ENCODE peak calls at places on chromosomes 16 and 17, in four cellular contexts. T is SK-N-SH, G is GM12878, Q is K562. E is an unnamed sample.

GRCh38 chr17:38511126-38512108 is 83.2 kb downstream of the ARHGAP23 start:
- DNase-seq in T (no peak), G (no peak), Q (peak; percentile 6), E (no peak)

GRCh38 chr16:46962629-46963028 is 10.8 kb downstream of the DNAJA2 start:
- DNase-seq in T (no peak), G (no peak), Q (peak; percentile 27), E (no peak)

GRCh38 chr17:55743103-55743679 is 7.7 kb upstream of the PCTP start:
- DNase-seq in T (no peak), G (no peak), Q (peak; percentile 22), E (peak; percentile 88)

GRCh38 chr17:34171245-34171818 is 83.8 kb upstream of the CCL2 start:
- DNase-seq in T (peak; percentile 62), G (no peak), Q (peak; percentile 84), E (peak; percentile 65)

GRCh38 chr17:7238418-7239090 is 703 bp downstream of the PHF23 start:
- DNase-seq in T (no peak), G (no peak), Q (peak; percentile 45), E (no peak)

GRCh38 chr17:7226721-7227710 is 7.3 kb downstream of the ACADVL start:
- DNase-seq in T (no peak), G (no peak), Q (no peak), E (no peak)

GRCh38 chr16:71900336-71900735 is 5.0 kb downstream of the IST1 start:
- DNase-seq in T (no peak), G (no peak), Q (no peak), E (no peak)

GRCh38 chr17:4407851-4408250 is 25.9 kb upstream of the SPNS3 start:
- DNase-seq in T (no peak), G (no peak), Q (no peak), E (peak; percentile 18)

GRCh38 chr16:11032922-11033291 is 88.5 kb downstream of the CLEC16A start:
- DNase-seq in T (no peak), G (no peak), Q (no peak), E (no peak)

GRCh38 chr16:72092832-72093447 is 480 bp downstream of the TXNL4B start:
- DNase-seq in T (no peak), G (no peak), Q (no peak), E (peak; percentile 63)

GRCh38 chr16:17465460-17465859 is 5.3 kb downstream of the XYLT1 start:
- DNase-seq in T (no peak), G (no peak), Q (no peak), E (no peak)

GRCh38 chr17:80981929-80982425 is 9.7 kb upstream of the CHMP6 start:
- DNase-seq in T (no peak), G (no peak), Q (no peak), E (no peak)

GRCh38 chr16:54938351-54939346 is 8.0 kb downstream of the IRX5 start:
- DNase-seq in T (no peak), G (no peak), Q (no peak), E (no peak)

GRCh38 chr16:17370233-17371013 is 100.3 kb downstream of the XYLT1 start:
- DNase-seq in T (peak; percentile 27), G (no peak), Q (no peak), E (no peak)

GRCh38 chr16:67006930-67007658 is 18.7 kb downstream of the CES4A start:
- DNase-seq in T (no peak), G (no peak), Q (no peak), E (no peak)

GRCh38 chr16:2473999-2474876 is 689 bp upstream of the TBC1D24 start:
- DNase-seq in T (peak; percentile 79), G (no peak), Q (peak; percentile 63), E (no peak)

GRCh38 chr16:88071908-88072307 is 120.7 kb downstream of the BANP start:
- DNase-seq in T (no peak), G (no peak), Q (no peak), E (no peak)

GRCh38 chr17:42111901-42112551 is 488 bp downstream of the DHX58 start:
- DNase-seq in T (no peak), G (no peak), Q (no peak), E (no peak)

GRCh38 chr16:24257965-24258364 is 1.8 kb downstream of the CACNG3 start:
- DNase-seq in T (no peak), G (no peak), Q (no peak), E (no peak)

GRCh38 chr17:62614142-62614541 is 13.3 kb upstream of the MRC2 start:
- DNase-seq in T (no peak), G (no peak), Q (no peak), E (no peak)

GRCh38 chr16:5054876-5055865 is 10.6 kb downstream of the C16orf89 start:
- DNase-seq in T (no peak), G (no peak), Q (no peak), E (no peak)

GRCh38 chr16:50696575-50697420 is 3.4 kb downstream of the NOD2 start:
- DNase-seq in T (no peak), G (peak; percentile 82), Q (peak; percentile 62), E (peak; percentile 78)

GRCh38 chr17:30584810-30585209 is 107.6 kb downstream of the GOSR1 start:
- DNase-seq in T (no peak), G (no peak), Q (no peak), E (no peak)

GRCh38 chr17:17496189-17497064 is at the start of gene RASD1:
- DNase-seq in T (peak; percentile 98), G (no peak), Q (peak; percentile 90), E (peak; percentile 59)

GRCh38 chr17:56593073-56593740 is at the start of gene NOG:
- DNase-seq in T (peak; percentile 86), G (no peak), Q (peak; percentile 18), E (no peak)

GRCh38 chr17:81091774-81092517 is 57.0 kb downstream of the BAIAP2 start:
- DNase-seq in T (peak; percentile 88), G (no peak), Q (no peak), E (no peak)

GRCh38 chr17:59185997-59186396 is 23.8 kb upstream of the SMG8 start:
- DNase-seq in T (no peak), G (no peak), Q (no peak), E (no peak)

GRCh38 chr16:70688266-70688742 is 2.5 kb upstream of the MTSS2 start:
- DNase-seq in T (peak; percentile 77), G (no peak), Q (no peak), E (no peak)
- TF ChIP-seq EP300 in T (peak; percentile 26), G (no peak), Q (no peak), E (no peak)

GRCh38 chr17:304461-304860 is 48.1 kb downstream of the RPH3AL start:
- DNase-seq in T (no peak), G (no peak), Q (no peak), E (no peak)

GRCh38 chr17:306536-307294 is 45.9 kb downstream of the RPH3AL start:
- DNase-seq in T (no peak), G (no peak), Q (no peak), E (no peak)

GRCh38 chr17:307295-307691 is 45.3 kb downstream of the RPH3AL start:
- DNase-seq in T (no peak), G (no peak), Q (no peak), E (no peak)

GRCh38 chr17:305090-305976 is 47.3 kb downstream of the RPH3AL start:
- DNase-seq in T (no peak), G (no peak), Q (no peak), E (no peak)

DNA sequence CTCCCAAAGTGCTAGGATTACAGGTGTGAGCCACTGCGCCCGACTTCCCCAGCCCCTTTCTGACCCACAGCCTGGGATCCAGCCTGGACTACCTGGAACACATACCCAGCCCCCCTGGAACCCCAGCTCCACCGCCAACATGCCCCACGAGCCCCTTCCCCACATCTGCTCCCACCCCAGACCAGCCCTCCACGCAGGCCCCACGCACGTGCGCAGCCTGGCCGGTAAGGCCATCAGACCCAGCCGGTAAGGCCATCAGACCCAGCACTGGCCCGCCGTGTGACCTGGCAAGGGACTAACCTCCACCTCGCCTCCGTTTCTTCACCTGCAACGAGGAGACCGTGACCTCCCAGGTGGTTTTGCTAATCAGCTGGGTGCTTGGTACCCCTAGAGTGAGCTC is 46.5 kb downstream of the RPH3AL start:
- DNase-seq in T (no peak), G (no peak), Q (no peak), E (no peak)
- TF ChIP-seq FOXM1 in T (no peak), G (no peak), Q (no peak), E (no peak)

DNA sequence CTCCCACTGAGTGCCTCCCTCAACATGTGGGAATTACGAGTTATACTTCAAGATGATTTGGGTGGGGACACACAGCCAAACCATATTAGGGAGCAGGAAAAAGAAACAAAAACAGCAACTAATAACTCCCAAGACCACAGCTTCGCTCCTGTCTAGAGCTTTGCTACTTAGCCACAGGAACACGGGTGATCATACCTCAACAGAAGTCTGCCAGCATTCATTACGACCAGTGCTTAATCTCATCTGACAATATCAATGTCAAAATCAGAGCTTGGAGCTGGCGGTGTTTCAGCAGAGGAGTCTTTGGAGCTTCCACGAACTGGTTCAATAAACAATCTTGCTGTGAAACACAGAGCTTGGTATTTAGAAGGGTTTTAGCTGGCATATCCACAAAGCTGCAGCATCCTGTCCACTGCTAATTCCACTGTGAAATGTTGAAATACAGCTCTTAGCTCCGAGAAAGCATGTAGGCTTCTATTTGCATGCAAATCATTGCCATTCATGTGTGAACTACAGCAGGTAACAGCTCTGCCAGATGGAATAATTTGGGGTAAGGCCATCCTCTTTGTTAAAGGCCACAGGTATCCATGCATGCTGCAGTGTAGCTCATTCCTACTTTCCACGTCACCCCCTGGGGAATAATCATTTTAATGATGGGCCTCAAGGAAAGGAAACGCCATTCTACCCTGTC is 128.4 kb upstream of the GOT2 start:
- DNase-seq in T (no peak), G (no peak), Q (no peak), E (no peak)
- TF ChIP-seq EP300 in T (no peak), G (no peak), Q (no peak), E (no peak)

GRCh38 chr17:82320140-82320840 is 2.9 kb upstream of the CD7 start:
- DNase-seq in T (peak; percentile 82), G (no peak), Q (no peak), E (no peak)

GRCh38 chr17:82322526-82323453 is 5.4 kb upstream of the CD7 start:
- DNase-seq in T (no peak), G (no peak), Q (no peak), E (no peak)

GRCh38 chr17:82319619-82320062 is 2.2 kb upstream of the CD7 start:
- DNase-seq in T (no peak), G (no peak), Q (no peak), E (no peak)

GRCh38 chr17:82321947-82322466 is 4.6 kb upstream of the CD7 start:
- DNase-seq in T (no peak), G (no peak), Q (no peak), E (no peak)

DNA sequence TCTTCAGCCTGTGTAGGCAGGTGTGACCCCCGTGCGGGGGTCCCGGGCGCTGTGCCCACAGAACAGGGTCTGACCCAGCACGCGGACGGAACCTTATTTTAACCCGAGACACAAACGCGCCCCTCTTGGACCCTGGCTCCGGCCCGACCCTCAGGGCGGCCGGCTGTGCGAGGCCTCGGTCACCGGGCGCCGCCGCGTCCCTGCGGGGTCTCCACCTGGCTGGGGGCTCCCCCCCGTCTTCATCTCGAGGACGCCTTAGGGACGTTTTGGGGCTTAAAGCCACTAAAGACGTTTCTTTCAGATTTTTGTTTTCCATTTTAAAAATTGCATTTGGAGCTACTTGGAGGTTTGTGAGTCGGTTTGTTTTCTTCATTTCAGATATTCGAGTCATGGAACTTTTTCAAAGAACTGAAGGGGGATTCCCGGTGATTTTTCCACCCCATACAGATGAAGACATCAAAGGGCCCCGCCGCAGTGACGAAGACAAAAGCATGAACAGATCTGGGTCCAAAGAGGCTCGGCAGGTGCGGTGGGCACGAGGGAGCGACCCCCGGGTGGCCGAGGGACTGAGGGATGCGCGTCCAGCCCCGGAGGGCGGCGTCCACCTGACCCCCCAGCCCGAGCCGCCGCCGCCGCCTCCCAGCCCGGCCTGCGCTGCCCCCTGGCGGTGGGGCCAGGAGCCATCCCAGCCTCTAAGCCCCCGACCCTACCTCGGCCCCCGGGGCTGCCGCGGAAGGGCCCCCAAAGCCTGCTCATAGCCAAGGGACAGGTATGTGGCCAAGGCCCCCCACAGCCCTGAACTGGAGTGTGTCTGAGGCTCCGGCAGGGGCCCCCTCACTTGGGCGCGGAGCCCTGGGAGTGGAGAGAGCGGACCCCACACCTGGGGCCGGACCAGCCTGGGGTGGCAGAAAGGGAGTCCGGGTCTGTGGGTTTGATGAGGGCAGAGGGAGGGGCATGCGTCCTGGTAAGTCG is 3.8 kb upstream of the CD7 start:
- DNase-seq in T (peak; percentile 95), G (no peak), Q (peak; percentile 84), E (no peak)
- TF ChIP-seq FOXM1 in T (no peak), G (no peak), Q (no peak), E (no peak)